ENCODE peak calls at places on chromosome 4, in seven cellular contexts. C, Y, F, Z, K, E and M are unnamed samples.

GRCh38 chr4:73917081-73917501 is 47.9 kb downstream of the CXCL1 start:
- DNase-seq in Y (peak; percentile 95), F (no peak), K (peak; percentile 96), Z (no peak), E (peak; percentile 97), C (peak; percentile 96), M (no peak)

GRCh38 chr4:82201805-82202636 is 171.8 kb downstream of the HNRNPD start:
- DNase-seq in E (peak; percentile 20), K (peak; percentile 78), F (no peak), Z (no peak), Y (peak; percentile 29), C (peak; percentile 60), M (no peak)

GRCh38 chr4:123554819-123555499 is 158.4 kb downstream of the SPRY1 start:
- DNase-seq in C (no peak), Z (peak; percentile 13), K (peak; percentile 10), Y (no peak), E (no peak), F (no peak), M (no peak)

GRCh38 chr4:124980276-124980752 is 267.8 kb upstream of the ANKRD50 start:
- DNase-seq in Z (no peak), E (peak; percentile 89), Y (peak; percentile 25), K (peak; percentile 71), C (peak; percentile 87), F (no peak), M (no peak)

GRCh38 chr4:149031399-149031798 is 589.2 kb upstream of the NR3C2 start:
- DNase-seq in E (peak; percentile 15), K (peak; percentile 9), Z (no peak), F (no peak), C (peak; percentile 54), Y (peak; percentile 11), M (no peak)

GRCh38 chr4:189081831-189082230 is 858.8 kb upstream of the FRG1 start:
- DNase-seq in K (no peak), F (no peak), E (no peak), Y (peak; percentile 88), C (peak; percentile 7), Z (no peak), M (no peak)

GRCh38 chr4:176409627-176410026 is 89.9 kb downstream of the SPCS3 start:
- DNase-seq in Z (no peak), Y (no peak), C (peak; percentile 23), F (no peak), E (peak; percentile 47), K (no peak), M (no peak)

GRCh38 chr4:15833801-15834200 is 55.7 kb downstream of the CD38 start:
- DNase-seq in E (peak; percentile 7), Y (no peak), C (no peak), F (no peak), K (peak; percentile 10), Z (no peak), M (no peak)

GRCh38 chr4:165580379-165580905 is 201.6 kb downstream of the CPE start:
- DNase-seq in Z (no peak), K (peak; percentile 90), F (no peak), C (peak; percentile 61), E (peak; percentile 99), Y (peak; percentile 100), M (no peak)

GRCh38 chr4:28146191-28146590 is 1285.5 kb downstream of the STIM2 start:
- DNase-seq in C (no peak), F (no peak), Y (peak; percentile 7), K (no peak), Z (no peak), E (no peak), M (no peak)

GRCh38 chr4:47085661-47086060 is 54.3 kb downstream of the GABRB1 start:
- DNase-seq in F (no peak), K (no peak), Z (no peak), Y (no peak), E (no peak), C (no peak), M (no peak)

GRCh38 chr4:7733201-7733600 is 206.5 kb downstream of the AFAP1 start:
- DNase-seq in Z (no peak), C (no peak), F (no peak), K (no peak), Y (no peak), E (no peak), M (no peak)

GRCh38 chr4:169080970-169081369 is 70.9 kb upstream of the CBR4 start:
- DNase-seq in C (no peak), K (peak; percentile 92), Y (no peak), F (no peak), E (peak; percentile 59), Z (peak; percentile 75), M (no peak)

GRCh38 chr4:165635951-165636350 is 237.1 kb upstream of the TLL1 start:
- DNase-seq in C (no peak), E (no peak), K (no peak), F (no peak), Z (no peak), Y (no peak), M (no peak)

GRCh38 chr4:77022581-77023133 is 53.1 kb downstream of the CCNI start:
- DNase-seq in Z (no peak), C (peak; percentile 79), K (peak; percentile 78), Y (no peak), E (peak; percentile 89), F (no peak), M (no peak)

GRCh38 chr4:123300222-123300621 is 96.4 kb upstream of the SPRY1 start:
- DNase-seq in E (no peak), Z (no peak), F (no peak), Y (no peak), K (no peak), C (no peak), M (no peak)

GRCh38 chr4:102343964-102344519 is 1.2 kb downstream of the SLC39A8 start:
- DNase-seq in K (no peak), F (no peak), Y (no peak), C (no peak), E (peak; percentile 7), Z (peak; percentile 11), M (no peak)

GRCh38 chr4:73447701-73448100 is 11.7 kb downstream of the AFP start:
- DNase-seq in E (peak; percentile 82), C (peak; percentile 62), Z (no peak), F (no peak), K (no peak), Y (no peak), M (no peak)

GRCh38 chr4:38983756-38984647 is 48.2 kb downstream of the TMEM156 start:
- DNase-seq in K (peak; percentile 30), F (no peak), E (peak; percentile 77), Y (no peak), Z (no peak), C (peak; percentile 70), M (no peak)

GRCh38 chr4:8939887-8940742 is 68.5 kb upstream of the HMX1 start:
- DNase-seq in Y (no peak), C (no peak), Z (no peak), E (no peak), F (no peak), K (no peak), M (no peak)

DNA sequence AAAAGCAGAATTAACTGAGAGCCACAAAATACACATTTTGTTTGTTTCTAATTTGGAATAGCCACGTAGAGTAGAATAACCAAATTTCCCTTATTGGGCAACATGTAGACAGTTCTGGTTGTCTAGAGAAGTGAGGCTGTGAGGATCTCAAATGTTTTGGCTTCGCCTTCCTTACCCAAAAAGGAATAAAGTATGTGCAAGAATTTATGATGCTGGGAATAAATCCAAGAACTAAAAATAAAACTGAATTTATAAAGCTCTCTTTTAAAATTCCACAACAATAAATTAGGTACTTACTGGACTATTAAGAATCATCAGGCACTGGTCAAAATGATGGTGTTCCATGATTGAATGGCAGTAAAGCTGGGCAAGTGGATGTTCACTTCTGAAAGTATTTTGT is 117.9 kb downstream of the PDE5A start:
- DNase-seq in Z (no peak), Y (no peak), E (peak; percentile 64), K (peak; percentile 18), C (peak; percentile 16), F (no peak), M (no peak)
- H3K27ac ChIP-seq in Z (peak overlapping the region; percentile 21), Y (no peak overlapping the region), E (no peak overlapping the region), K (no peak overlapping the region), C (peak overlapping the region; percentile 6), F (no peak overlapping the region), M (peak overlapping the region; percentile 61)

GRCh38 chr4:9944431-9945425 is 76.6 kb downstream of the SLC2A9 start:
- DNase-seq in K (no peak), C (peak; percentile 43), F (no peak), E (peak; percentile 11), Z (no peak), Y (no peak), M (no peak)
- H3K27ac ChIP-seq in K (no peak overlapping the region), C (no peak overlapping the region), F (no peak overlapping the region), E (no peak overlapping the region), Z (no peak overlapping the region), Y (no peak overlapping the region), M (no peak overlapping the region)

GRCh38 chr4:71487324-71487677 is 148.5 kb downstream of the SLC4A4 start:
- DNase-seq in Y (no peak), K (no peak), F (peak; percentile 7), C (no peak), Z (no peak), E (no peak), M (no peak)
- H3K27ac ChIP-seq in Y (no peak overlapping the region), K (peak overlapping the region; percentile 35), F (peak overlapping the region; percentile 73), C (no peak overlapping the region), Z (no peak overlapping the region), E (no peak overlapping the region), M (no peak overlapping the region)

GRCh38 chr4:184376923-184377322 is 97.4 kb downstream of the IRF2 start:
- DNase-seq in F (no peak), C (no peak), Y (no peak), Z (no peak), K (no peak), E (no peak), M (no peak)

GRCh38 chr4:184371390-184371787 is 103.0 kb downstream of the IRF2 start:
- DNase-seq in E (no peak), Y (no peak), C (no peak), Z (no peak), K (no peak), F (no peak), M (no peak)

GRCh38 chr4:184374006-184374405 is 100.3 kb downstream of the IRF2 start:
- DNase-seq in K (peak; percentile 29), E (no peak), Y (no peak), Z (no peak), F (no peak), C (no peak), M (no peak)

GRCh38 chr4:184376136-184376838 is 98.1 kb downstream of the IRF2 start:
- DNase-seq in Z (no peak), K (no peak), C (no peak), E (no peak), F (no peak), Y (no peak), M (no peak)

DNA sequence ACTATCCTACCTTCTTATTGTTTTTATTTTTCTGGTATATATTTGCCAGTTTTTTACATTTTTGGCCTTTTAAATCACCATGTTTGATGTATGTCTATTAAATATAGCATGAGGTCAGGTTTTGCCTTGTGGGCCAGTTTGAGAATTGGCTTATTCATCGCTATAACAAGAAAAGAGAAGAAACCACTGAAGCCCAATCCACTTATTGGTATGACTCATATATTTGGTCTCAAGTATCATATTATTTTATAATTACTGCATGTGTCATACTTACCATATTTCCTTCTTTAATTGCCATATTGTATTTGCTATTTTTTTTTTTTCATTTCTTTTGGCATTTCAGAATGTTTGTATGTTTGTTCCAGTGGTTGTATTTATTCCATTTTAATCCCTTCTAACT is 99.3 kb downstream of the IRF2 start:
- DNase-seq in K (no peak), F (no peak), C (peak; percentile 14), Y (peak; percentile 78), Z (no peak), E (peak; percentile 54), M (no peak)
- H3K27ac ChIP-seq in K (no peak overlapping the region), F (no peak overlapping the region), C (no peak overlapping the region), Y (peak overlapping the region; percentile 24), Z (no peak overlapping the region), E (no peak overlapping the region), M (no peak overlapping the region)

GRCh38 chr4:83890231-83890630 is 354.3 kb downstream of the GPAT3 start:
- DNase-seq in K (no peak), E (peak; percentile 82), C (peak; percentile 58), Z (no peak), F (no peak), Y (no peak), M (no peak)
- H3K27ac ChIP-seq in K (no peak overlapping the region), E (no peak overlapping the region), C (peak overlapping the region; percentile 37), Z (no peak overlapping the region), F (no peak overlapping the region), Y (no peak overlapping the region), M (no peak overlapping the region)